ENCODE peak calls at places on chromosomes 16 and 17, in nine cellular contexts. One of them, this sample, is unnamed.

GRCh38 chr17:67970783-67971182 is 25.5 kb downstream of the C17orf58 start:
- DNase-seq in AG10803: no peak
- DNase-seq in activated T-helper 9 cell treated with anti-CD3 and anti-CD28 coated beads, Interleukin-2, amount 50 U/mL, for 16 hours: no peak
- DNase-seq in T-helper 1 cell: no peak
- DNase-seq in activated CD4-positive, CD25-positive, alpha-beta regulatory T cell treated with anti-CD3 and anti-CD28 coated beads, Interleukin-2, amount 50 U/mL, for 16 hours: no peak
- DNase-seq in body of pancreas: no peak
- DNase-seq in T-cell: no peak
- DNase-seq in Caco-2: no peak
- DNase-seq in fibroblast of lung: no peak
- DNase-seq in this sample: no peak

GRCh38 chr17:4492762-4493561 is 5.7 kb upstream of the SPNS2 start:
- DNase-seq in body of pancreas: no peak
- DNase-seq in AG10803: no peak
- DNase-seq in T-cell: no peak
- DNase-seq in Caco-2: peak
- DNase-seq in T-helper 1 cell: no peak
- DNase-seq in fibroblast of lung: peak
- DNase-seq in activated T-helper 9 cell treated with anti-CD3 and anti-CD28 coated beads, Interleukin-2, amount 50 U/mL, for 16 hours: no peak
- DNase-seq in activated CD4-positive, CD25-positive, alpha-beta regulatory T cell treated with anti-CD3 and anti-CD28 coated beads, Interleukin-2, amount 50 U/mL, for 16 hours: no peak
- DNase-seq in this sample: peak

GRCh38 chr16:2752850-2753522 is 548 bp downstream of the SRRM2 start:
- DNase-seq in activated CD4-positive, CD25-positive, alpha-beta regulatory T cell treated with anti-CD3 and anti-CD28 coated beads, Interleukin-2, amount 50 U/mL, for 16 hours: no peak
- DNase-seq in activated T-helper 9 cell treated with anti-CD3 and anti-CD28 coated beads, Interleukin-2, amount 50 U/mL, for 16 hours: no peak
- DNase-seq in T-cell: no peak
- DNase-seq in AG10803: peak
- DNase-seq in body of pancreas: peak
- DNase-seq in fibroblast of lung: peak
- DNase-seq in T-helper 1 cell: peak
- DNase-seq in Caco-2: peak
- DNase-seq in this sample: peak

GRCh38 chr17:69858460-69858859 is 216.6 kb upstream of the KCNJ16 start:
- DNase-seq in activated CD4-positive, CD25-positive, alpha-beta regulatory T cell treated with anti-CD3 and anti-CD28 coated beads, Interleukin-2, amount 50 U/mL, for 16 hours: no peak
- DNase-seq in body of pancreas: no peak
- DNase-seq in fibroblast of lung: no peak
- DNase-seq in T-cell: no peak
- DNase-seq in Caco-2: no peak
- DNase-seq in activated T-helper 9 cell treated with anti-CD3 and anti-CD28 coated beads, Interleukin-2, amount 50 U/mL, for 16 hours: no peak
- DNase-seq in AG10803: no peak
- DNase-seq in T-helper 1 cell: no peak
- DNase-seq in this sample: no peak

GRCh38 chr16:74999208-74999682 is 421 bp downstream of the ZNRF1 start:
- DNase-seq in AG10803: no peak
- DNase-seq in activated CD4-positive, CD25-positive, alpha-beta regulatory T cell treated with anti-CD3 and anti-CD28 coated beads, Interleukin-2, amount 50 U/mL, for 16 hours: no peak
- DNase-seq in Caco-2: no peak
- DNase-seq in T-cell: peak
- DNase-seq in fibroblast of lung: no peak
- DNase-seq in body of pancreas: peak
- DNase-seq in activated T-helper 9 cell treated with anti-CD3 and anti-CD28 coated beads, Interleukin-2, amount 50 U/mL, for 16 hours: peak
- DNase-seq in T-helper 1 cell: no peak
- DNase-seq in this sample: peak

GRCh38 chr16:68232335-68232734 is 3.6 kb downstream of the ESRP2 start:
- DNase-seq in fibroblast of lung: no peak
- DNase-seq in activated CD4-positive, CD25-positive, alpha-beta regulatory T cell treated with anti-CD3 and anti-CD28 coated beads, Interleukin-2, amount 50 U/mL, for 16 hours: no peak
- DNase-seq in AG10803: no peak
- DNase-seq in Caco-2: peak
- DNase-seq in T-helper 1 cell: no peak
- DNase-seq in activated T-helper 9 cell treated with anti-CD3 and anti-CD28 coated beads, Interleukin-2, amount 50 U/mL, for 16 hours: no peak
- DNase-seq in T-cell: no peak
- DNase-seq in body of pancreas: peak
- DNase-seq in this sample: peak

GRCh38 chr16:52515068-52515671 is 31.8 kb downstream of the TOX3 start:
- DNase-seq in fibroblast of lung: no peak
- DNase-seq in T-helper 1 cell: no peak
- DNase-seq in T-cell: no peak
- DNase-seq in Caco-2: no peak
- DNase-seq in body of pancreas: no peak
- DNase-seq in activated T-helper 9 cell treated with anti-CD3 and anti-CD28 coated beads, Interleukin-2, amount 50 U/mL, for 16 hours: no peak
- DNase-seq in activated CD4-positive, CD25-positive, alpha-beta regulatory T cell treated with anti-CD3 and anti-CD28 coated beads, Interleukin-2, amount 50 U/mL, for 16 hours: no peak
- DNase-seq in AG10803: no peak
- DNase-seq in this sample: no peak

GRCh38 chr16:86277236-86277635 is 233.1 kb upstream of the FOXF1 start:
- DNase-seq in T-cell: no peak
- DNase-seq in Caco-2: no peak
- DNase-seq in activated CD4-positive, CD25-positive, alpha-beta regulatory T cell treated with anti-CD3 and anti-CD28 coated beads, Interleukin-2, amount 50 U/mL, for 16 hours: no peak
- DNase-seq in AG10803: no peak
- DNase-seq in body of pancreas: no peak
- DNase-seq in activated T-helper 9 cell treated with anti-CD3 and anti-CD28 coated beads, Interleukin-2, amount 50 U/mL, for 16 hours: no peak
- DNase-seq in fibroblast of lung: no peak
- DNase-seq in T-helper 1 cell: no peak
- DNase-seq in this sample: no peak

GRCh38 chr16:1918890-1919679 is 870 bp upstream of the HS3ST6 start:
- DNase-seq in body of pancreas: no peak
- DNase-seq in T-cell: no peak
- DNase-seq in activated T-helper 9 cell treated with anti-CD3 and anti-CD28 coated beads, Interleukin-2, amount 50 U/mL, for 16 hours: no peak
- DNase-seq in fibroblast of lung: no peak
- DNase-seq in activated CD4-positive, CD25-positive, alpha-beta regulatory T cell treated with anti-CD3 and anti-CD28 coated beads, Interleukin-2, amount 50 U/mL, for 16 hours: no peak
- DNase-seq in AG10803: no peak
- DNase-seq in Caco-2: no peak
- DNase-seq in T-helper 1 cell: no peak
- DNase-seq in this sample: no peak

GRCh38 chr17:39727556-39727955 is 2.8 kb downstream of the MIEN1 start:
- DNase-seq in T-cell: no peak
- DNase-seq in fibroblast of lung: no peak
- DNase-seq in T-helper 1 cell: no peak
- DNase-seq in Caco-2: no peak
- DNase-seq in activated CD4-positive, CD25-positive, alpha-beta regulatory T cell treated with anti-CD3 and anti-CD28 coated beads, Interleukin-2, amount 50 U/mL, for 16 hours: no peak
- DNase-seq in AG10803: no peak
- DNase-seq in activated T-helper 9 cell treated with anti-CD3 and anti-CD28 coated beads, Interleukin-2, amount 50 U/mL, for 16 hours: no peak
- DNase-seq in body of pancreas: no peak
- DNase-seq in this sample: no peak

GRCh38 chr17:36901506-36901905 is 35.8 kb upstream of the LHX1 start:
- DNase-seq in Caco-2: peak
- DNase-seq in AG10803: peak
- DNase-seq in body of pancreas: no peak
- DNase-seq in fibroblast of lung: no peak
- DNase-seq in T-cell: no peak
- DNase-seq in activated T-helper 9 cell treated with anti-CD3 and anti-CD28 coated beads, Interleukin-2, amount 50 U/mL, for 16 hours: no peak
- DNase-seq in T-helper 1 cell: no peak
- DNase-seq in activated CD4-positive, CD25-positive, alpha-beta regulatory T cell treated with anti-CD3 and anti-CD28 coated beads, Interleukin-2, amount 50 U/mL, for 16 hours: no peak
- DNase-seq in this sample: no peak

GRCh38 chr16:11570796-11571195 is 15.9 kb downstream of the LITAF start:
- DNase-seq in T-cell: no peak
- DNase-seq in Caco-2: no peak
- DNase-seq in activated CD4-positive, CD25-positive, alpha-beta regulatory T cell treated with anti-CD3 and anti-CD28 coated beads, Interleukin-2, amount 50 U/mL, for 16 hours: no peak
- DNase-seq in body of pancreas: no peak
- DNase-seq in activated T-helper 9 cell treated with anti-CD3 and anti-CD28 coated beads, Interleukin-2, amount 50 U/mL, for 16 hours: no peak
- DNase-seq in T-helper 1 cell: no peak
- DNase-seq in fibroblast of lung: no peak
- DNase-seq in AG10803: no peak
- DNase-seq in this sample: no peak

GRCh38 chr16:31536804-31537361 is 9.2 kb downstream of the AHSP start:
- DNase-seq in T-cell: no peak
- DNase-seq in fibroblast of lung: no peak
- DNase-seq in AG10803: no peak
- DNase-seq in T-helper 1 cell: no peak
- DNase-seq in Caco-2: no peak
- DNase-seq in activated CD4-positive, CD25-positive, alpha-beta regulatory T cell treated with anti-CD3 and anti-CD28 coated beads, Interleukin-2, amount 50 U/mL, for 16 hours: no peak
- DNase-seq in activated T-helper 9 cell treated with anti-CD3 and anti-CD28 coated beads, Interleukin-2, amount 50 U/mL, for 16 hours: no peak
- DNase-seq in body of pancreas: peak
- DNase-seq in this sample: no peak

GRCh38 chr17:40539711-40540411 is 25.4 kb downstream of the CCR7 start:
- DNase-seq in AG10803: no peak
- DNase-seq in T-cell: no peak
- DNase-seq in activated CD4-positive, CD25-positive, alpha-beta regulatory T cell treated with anti-CD3 and anti-CD28 coated beads, Interleukin-2, amount 50 U/mL, for 16 hours: no peak
- DNase-seq in fibroblast of lung: no peak
- DNase-seq in Caco-2: no peak
- DNase-seq in body of pancreas: no peak
- DNase-seq in activated T-helper 9 cell treated with anti-CD3 and anti-CD28 coated beads, Interleukin-2, amount 50 U/mL, for 16 hours: no peak
- DNase-seq in T-helper 1 cell: no peak
- DNase-seq in this sample: peak

GRCh38 chr16:88064011-88064888 is 113.0 kb downstream of the BANP start:
- DNase-seq in T-helper 1 cell: no peak
- DNase-seq in activated CD4-positive, CD25-positive, alpha-beta regulatory T cell treated with anti-CD3 and anti-CD28 coated beads, Interleukin-2, amount 50 U/mL, for 16 hours: no peak
- DNase-seq in AG10803: peak
- DNase-seq in T-cell: no peak
- DNase-seq in body of pancreas: no peak
- DNase-seq in activated T-helper 9 cell treated with anti-CD3 and anti-CD28 coated beads, Interleukin-2, amount 50 U/mL, for 16 hours: no peak
- DNase-seq in fibroblast of lung: no peak
- DNase-seq in Caco-2: no peak
- DNase-seq in this sample: peak